ENCODE peak calls at places on chromosomes 4 and X, in seven cellular contexts. A, R, B, M, O, W and L are unnamed samples.
A peak's percentile ranks its signal among the peaks of the same experiment; 100 is the strongest.

GRCh38 chr4:88672987-88673386 is 24.6 kb downstream of the NAP1L5 start:
- DNase-seq in A (peak; percentile 21), R (peak; percentile 11), B (no peak), M (peak; percentile 82), O (peak; percentile 63), W (peak; percentile 65), L (no peak)

GRCh38 chrX:47563801-47564315 is 2.9 kb downstream of the ARAF start:
- DNase-seq in A (peak; percentile 13), R (peak; percentile 41), B (no peak), M (no peak), O (peak; percentile 55), W (no peak), L (no peak)

GRCh38 chr4:122845760-122846159 is 19.1 kb downstream of the FGF2 start:
- DNase-seq in A (no peak), R (no peak), B (no peak), M (no peak), O (no peak), W (no peak), L (no peak)

GRCh38 chr4:46389301-46389761 is 597 bp downstream of the GABRA2 start:
- DNase-seq in A (no peak), R (no peak), B (no peak), M (peak; percentile 73), O (no peak), W (no peak), L (no peak)

GRCh38 chr4:91851456-91851855 is 452.3 kb upstream of the GRID2 start:
- DNase-seq in A (no peak), R (no peak), B (no peak), M (no peak), O (no peak), W (no peak), L (no peak)

GRCh38 chr4:118280501-118281218 is 72.1 kb downstream of the PRSS12 start:
- DNase-seq in A (peak; percentile 22), R (peak; percentile 60), B (no peak), M (peak; percentile 79), O (peak; percentile 87), W (peak; percentile 72), L (peak; percentile 37)

GRCh38 chr4:41750158-41750623 is 1.7 kb upstream of the PHOX2B start:
- DNase-seq in A (no peak), R (no peak), B (no peak), M (peak; percentile 55), O (no peak), W (no peak), L (no peak)

GRCh38 chr4:182307746-182308145 is 64.5 kb downstream of the TENM3 start:
- DNase-seq in A (no peak), R (peak; percentile 89), B (peak; percentile 21), M (no peak), O (peak; percentile 63), W (no peak), L (no peak)

GRCh38 chr4:21012851-21013331 is 312.6 kb downstream of the PACRGL start:
- DNase-seq in A (no peak), R (no peak), B (no peak), M (no peak), O (no peak), W (peak; percentile 76), L (peak; percentile 33)

GRCh38 chr4:75995727-75996126 is 5.0 kb upstream of the SDAD1 start:
- DNase-seq in A (peak; percentile 10), R (peak; percentile 32), B (peak; percentile 17), M (peak; percentile 61), O (peak; percentile 79), W (peak; percentile 40), L (no peak)

GRCh38 chr4:67327245-67327860 is 217.9 kb downstream of the CENPC start:
- DNase-seq in A (peak; percentile 32), R (peak; percentile 20), B (peak; percentile 1), M (peak; percentile 83), O (peak; percentile 73), W (peak; percentile 62), L (peak; percentile 1)

GRCh38 chr4:156686120-156686519 is 285.5 kb downstream of the PDGFC start:
- DNase-seq in A (no peak), R (peak; percentile 70), B (peak; percentile 43), M (no peak), O (peak; percentile 95), W (no peak), L (no peak)

GRCh38 chrX:318068-318738 is 393 bp downstream of the GTPBP6 start:
- DNase-seq in A (peak; percentile 98), R (peak; percentile 98), B (peak; percentile 97), M (peak; percentile 100), O (peak; percentile 98), W (peak; percentile 98), L (peak; percentile 97)

GRCh38 chrX:147803948-147804347 is 107.8 kb upstream of the FMR1 start:
- DNase-seq in A (no peak), R (no peak), B (no peak), M (no peak), O (no peak), W (no peak), L (no peak)

GRCh38 chr4:95715830-95716229 is 124.1 kb upstream of the PDHA2 start:
- DNase-seq in A (no peak), R (no peak), B (no peak), M (no peak), O (no peak), W (no peak), L (no peak)

GRCh38 chr4:183422962-183423653 is 21.3 kb upstream of the CDKN2AIP start:
- DNase-seq in A (no peak), R (peak; percentile 36), B (no peak), M (peak; percentile 48), O (no peak), W (no peak), L (no peak)

GRCh38 chr4:95529941-95530340 is 18.8 kb downstream of the UNC5C start:
- DNase-seq in A (no peak), R (no peak), B (no peak), M (no peak), O (no peak), W (no peak), L (no peak)

GRCh38 chr4:139177888-139178609 is 1.0 kb upstream of the ELF2 start:
- DNase-seq in A (peak; percentile 89), R (peak; percentile 81), B (peak; percentile 75), M (peak; percentile 98), O (peak; percentile 92), W (peak; percentile 96), L (peak; percentile 79)

GRCh38 chrX:139081965-139082364 is 370.4 kb upstream of the FGF13 start:
- DNase-seq in A (no peak), R (no peak), B (no peak), M (no peak), O (no peak), W (no peak), L (no peak)

GRCh38 chrX:40272141-40272540 is 174.4 kb upstream of the BCOR start:
- DNase-seq in A (no peak), R (no peak), B (no peak), M (no peak), O (no peak), W (no peak), L (no peak)

GRCh38 chrX:1468250-1468772 is 15.6 kb upstream of the ASMTL start:
- DNase-seq in A (peak; percentile 84), R (no peak), B (peak; percentile 32), M (peak; percentile 40), O (peak; percentile 8), W (no peak), L (no peak)

GRCh38 chr4:53764761-53765490 is 173.6 kb upstream of the LNX1 start:
- DNase-seq in A (no peak), R (no peak), B (no peak), M (no peak), O (peak; percentile 41), W (no peak), L (no peak)

GRCh38 chrX:44580466-44580865 is 37.8 kb upstream of the FUNDC1 start:
- DNase-seq in A (no peak), R (peak; percentile 78), B (no peak), M (no peak), O (peak; percentile 37), W (no peak), L (no peak)

GRCh38 chr4:174669278-174669677 is 147.0 kb upstream of the HPGD start:
- DNase-seq in A (no peak), R (peak; percentile 86), B (peak; percentile 46), M (no peak), O (peak; percentile 86), W (no peak), L (no peak)

GRCh38 chrX:78950157-78950556 is 5.0 kb downstream of the P2RY10 start:
- DNase-seq in A (no peak), R (no peak), B (no peak), M (no peak), O (no peak), W (no peak), L (no peak)

GRCh38 chrX:139826065-139827044 is 106.5 kb downstream of the ATP11C start:
- DNase-seq in A (no peak), R (peak; percentile 39), B (no peak), M (no peak), O (peak; percentile 75), W (peak; percentile 66), L (no peak)